ENCODE peak calls at places on chromosomes 2 and 18, in five cellular contexts. X, E, N, W and I are unnamed samples.
A peak's percentile ranks its signal among the peaks of the same experiment; 100 is the strongest.

GRCh38 chr2:61125798-61126197 is 36.2 kb upstream of the C2orf74 start:
- DNase-seq in E (no peak), N (no peak), X (no peak), W (no peak), I (peak; percentile 6)

GRCh38 chr2:59282374-59283057 is 1041.4 kb upstream of the FANCL start:
- DNase-seq in N (no peak), X (no peak), E (no peak), W (no peak), I (no peak)

GRCh38 chr2:70412294-70413075 is 110.6 kb upstream of the FAM136A start:
- DNase-seq in E (no peak), N (no peak), X (no peak), W (no peak), I (no peak)

GRCh38 chr2:86274918-86275275 is 62.5 kb downstream of the REEP1 start:
- DNase-seq in N (no peak), X (no peak), E (peak; percentile 25), W (no peak), I (no peak)

GRCh38 chr2:85369500-85369899 is 14.9 kb downstream of the ELMOD3 start:
- DNase-seq in N (no peak), X (no peak), E (no peak), W (no peak), I (no peak)

GRCh38 chr2:3282056-3282998 is 95.3 kb downstream of the EIPR1 start:
- DNase-seq in X (no peak), E (peak; percentile 59), N (no peak), W (no peak), I (no peak)

GRCh38 chr2:179536185-179536584 is 271.6 kb upstream of the SESTD1 start:
- DNase-seq in X (no peak), N (no peak), E (no peak), W (no peak), I (no peak)

GRCh38 chr2:9665903-9666302 is 35.1 kb upstream of the YWHAQ start:
- DNase-seq in N (no peak), X (no peak), E (no peak), W (no peak), I (peak; percentile 27)

GRCh38 chr2:102801098-102801718 is 39.4 kb downstream of the TMEM182 start:
- DNase-seq in X (no peak), E (no peak), W (peak; percentile 40), N (peak; percentile 30), I (peak; percentile 57)

GRCh38 chr18:79950440-79951341 is 762 bp downstream of the SLC66A2 start:
- DNase-seq in W (no peak), E (no peak), N (peak; percentile 37), X (peak; percentile 73), I (no peak)

GRCh38 chr18:50970006-50970405 is 2.2 kb downstream of the ELAC1 start:
- DNase-seq in N (no peak), E (no peak), X (no peak), W (no peak), I (no peak)